ENCODE peak calls at places on chromosomes 1 and 21, in ten cellular contexts. One of them, this sample, is unnamed.

GRCh38 chr21:26782754-26783153 is 62.5 kb downstream of the ADAMTS1 start:
- DNase-seq in heart left ventricle: no peak
- DNase-seq in spleen: no peak
- DNase-seq in breast epithelium: no peak
- DNase-seq in HCT116: no peak
- DNase-seq in ovary: no peak
- DNase-seq in uterus: no peak
- DNase-seq in tibial nerve: no peak
- DNase-seq in GM12891: no peak
- DNase-seq in suprapubic skin: no peak
- DNase-seq in this sample: no peak

GRCh38 chr1:214264196-214264595 is 16.8 kb upstream of the SMYD2 start:
- DNase-seq in GM12891: no peak
- DNase-seq in heart left ventricle: no peak
- DNase-seq in suprapubic skin: no peak
- DNase-seq in ovary: no peak
- DNase-seq in breast epithelium: no peak
- DNase-seq in uterus: no peak
- DNase-seq in tibial nerve: no peak
- DNase-seq in spleen: no peak
- DNase-seq in HCT116: no peak
- DNase-seq in this sample: no peak

GRCh38 chr1:224730950-224731349 is 114.8 kb downstream of the CNIH3 start:
- DNase-seq in GM12891: no peak
- DNase-seq in suprapubic skin: no peak
- DNase-seq in spleen: no peak
- DNase-seq in tibial nerve: no peak
- DNase-seq in heart left ventricle: no peak
- DNase-seq in breast epithelium: no peak
- DNase-seq in HCT116: no peak
- DNase-seq in uterus: no peak
- DNase-seq in ovary: no peak
- DNase-seq in this sample: no peak

GRCh38 chr21:46226920-46227599 is 1.5 kb downstream of the LSS start:
- DNase-seq in tibial nerve: no peak
- DNase-seq in HCT116: no peak
- DNase-seq in suprapubic skin: no peak
- DNase-seq in breast epithelium: no peak
- DNase-seq in spleen: peak
- DNase-seq in ovary: no peak
- DNase-seq in GM12891: no peak
- DNase-seq in uterus: no peak
- DNase-seq in heart left ventricle: no peak
- DNase-seq in this sample: peak

GRCh38 chr1:232853994-232854532 is 48.8 kb downstream of the MAP10 start:
- DNase-seq in HCT116: no peak
- DNase-seq in ovary: no peak
- DNase-seq in GM12891: no peak
- DNase-seq in suprapubic skin: no peak
- DNase-seq in spleen: no peak
- DNase-seq in uterus: no peak
- DNase-seq in heart left ventricle: no peak
- DNase-seq in breast epithelium: no peak
- DNase-seq in tibial nerve: no peak
- DNase-seq in this sample: no peak

GRCh38 chr1:222243902-222244301 is 304.0 kb downstream of the HHIPL2 start:
- DNase-seq in tibial nerve: no peak
- DNase-seq in suprapubic skin: no peak
- DNase-seq in HCT116: peak
- DNase-seq in GM12891: no peak
- DNase-seq in breast epithelium: no peak
- DNase-seq in ovary: no peak
- DNase-seq in spleen: no peak
- DNase-seq in heart left ventricle: no peak
- DNase-seq in uterus: no peak
- DNase-seq in this sample: no peak

GRCh38 chr1:170318736-170319135 is 173.0 kb downstream of the NTMT2 start:
- DNase-seq in ovary: no peak
- DNase-seq in HCT116: no peak
- DNase-seq in breast epithelium: no peak
- DNase-seq in GM12891: no peak
- DNase-seq in uterus: no peak
- DNase-seq in heart left ventricle: no peak
- DNase-seq in spleen: no peak
- DNase-seq in tibial nerve: no peak
- DNase-seq in suprapubic skin: no peak
- DNase-seq in this sample: no peak

GRCh38 chr1:171754381-171754705 is 12.5 kb upstream of the VAMP4 start:
- DNase-seq in tibial nerve: no peak
- DNase-seq in suprapubic skin: no peak
- DNase-seq in breast epithelium: no peak
- DNase-seq in ovary: no peak
- DNase-seq in HCT116: no peak
- DNase-seq in uterus: no peak
- DNase-seq in GM12891: no peak
- DNase-seq in heart left ventricle: no peak
- DNase-seq in spleen: no peak
- DNase-seq in this sample: no peak

DNA sequence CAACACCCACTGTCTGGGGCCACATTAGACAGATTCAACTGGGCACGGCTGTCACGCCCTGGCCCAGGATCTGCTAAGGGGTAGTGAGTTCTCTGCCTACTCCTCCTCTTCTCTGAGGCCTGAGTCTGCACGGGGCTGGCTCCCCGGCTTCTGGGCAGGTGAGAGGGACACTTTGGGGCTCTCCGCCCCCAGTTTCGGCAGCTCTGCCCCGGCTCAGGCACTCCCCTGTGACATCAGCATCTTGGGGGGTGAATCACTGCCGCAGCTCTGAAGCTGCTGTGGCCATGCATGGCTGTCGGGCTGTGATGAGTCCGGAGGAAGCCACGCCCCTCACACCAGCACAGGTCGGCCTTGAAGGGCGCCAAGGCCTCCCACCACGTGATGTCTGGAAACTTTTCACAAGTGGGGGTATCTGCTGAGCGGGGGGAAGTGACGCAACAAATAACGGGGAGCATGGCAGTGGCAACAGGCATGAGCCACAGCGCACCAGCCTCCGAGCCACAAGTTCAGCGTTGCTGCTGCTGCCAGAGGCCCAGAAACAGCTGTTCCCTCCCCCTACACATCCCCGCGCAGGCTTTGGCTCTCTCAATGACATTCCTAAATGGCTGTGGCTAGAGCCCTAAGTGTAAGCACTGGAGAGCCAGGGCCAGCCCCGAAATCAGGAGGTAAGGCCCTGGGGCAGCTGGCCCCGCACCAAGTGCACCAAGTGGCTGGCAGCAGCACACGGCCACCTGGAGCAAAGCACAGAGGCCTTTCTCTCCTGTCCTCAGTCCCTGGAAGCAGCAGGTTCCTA is 26.3 kb downstream of the ZBTB17 start:
- DNase-seq in spleen: peak
- DNase-seq in breast epithelium: peak
- DNase-seq in GM12891: peak
- DNase-seq in suprapubic skin: peak
- DNase-seq in HCT116: peak
- DNase-seq in heart left ventricle: peak
- DNase-seq in uterus: peak
- DNase-seq in tibial nerve: peak
- DNase-seq in ovary: peak
- DNase-seq in this sample: peak
- TF ChIP-seq POLR2A in spleen: peak
- TF ChIP-seq POLR2A in breast epithelium: no peak
- TF ChIP-seq POLR2A in GM12891: no peak
- TF ChIP-seq POLR2A in suprapubic skin: peak
- TF ChIP-seq POLR2A in HCT116: no peak
- TF ChIP-seq POLR2A in heart left ventricle: no peak
- TF ChIP-seq POLR2A in uterus: peak
- TF ChIP-seq POLR2A in tibial nerve: peak
- TF ChIP-seq POLR2A in ovary: peak
- TF ChIP-seq POLR2A in this sample: no peak

GRCh38 chr1:180144659-180145357 is 9.9 kb upstream of the QSOX1 start:
- DNase-seq in heart left ventricle: no peak
- DNase-seq in tibial nerve: no peak
- DNase-seq in suprapubic skin: no peak
- DNase-seq in uterus: no peak
- DNase-seq in spleen: no peak
- DNase-seq in HCT116: no peak
- DNase-seq in breast epithelium: no peak
- DNase-seq in GM12891: no peak
- DNase-seq in ovary: no peak
- DNase-seq in this sample: no peak

GRCh38 chr1:180145446-180145845 is 9.2 kb upstream of the QSOX1 start:
- DNase-seq in spleen: no peak
- DNase-seq in ovary: no peak
- DNase-seq in uterus: no peak
- DNase-seq in tibial nerve: no peak
- DNase-seq in heart left ventricle: no peak
- DNase-seq in GM12891: no peak
- DNase-seq in breast epithelium: no peak
- DNase-seq in HCT116: no peak
- DNase-seq in suprapubic skin: no peak
- DNase-seq in this sample: no peak

GRCh38 chr1:180141381-180141934 is 13.2 kb upstream of the QSOX1 start:
- DNase-seq in heart left ventricle: no peak
- DNase-seq in breast epithelium: no peak
- DNase-seq in HCT116: no peak
- DNase-seq in GM12891: no peak
- DNase-seq in suprapubic skin: no peak
- DNase-seq in uterus: no peak
- DNase-seq in ovary: no peak
- DNase-seq in tibial nerve: no peak
- DNase-seq in spleen: no peak
- DNase-seq in this sample: no peak

GRCh38 chr1:180137767-180138166 is 16.9 kb upstream of the QSOX1 start:
- DNase-seq in GM12891: no peak
- DNase-seq in spleen: no peak
- DNase-seq in heart left ventricle: no peak
- DNase-seq in ovary: no peak
- DNase-seq in uterus: no peak
- DNase-seq in tibial nerve: no peak
- DNase-seq in breast epithelium: no peak
- DNase-seq in suprapubic skin: no peak
- DNase-seq in HCT116: no peak
- DNase-seq in this sample: no peak

DNA sequence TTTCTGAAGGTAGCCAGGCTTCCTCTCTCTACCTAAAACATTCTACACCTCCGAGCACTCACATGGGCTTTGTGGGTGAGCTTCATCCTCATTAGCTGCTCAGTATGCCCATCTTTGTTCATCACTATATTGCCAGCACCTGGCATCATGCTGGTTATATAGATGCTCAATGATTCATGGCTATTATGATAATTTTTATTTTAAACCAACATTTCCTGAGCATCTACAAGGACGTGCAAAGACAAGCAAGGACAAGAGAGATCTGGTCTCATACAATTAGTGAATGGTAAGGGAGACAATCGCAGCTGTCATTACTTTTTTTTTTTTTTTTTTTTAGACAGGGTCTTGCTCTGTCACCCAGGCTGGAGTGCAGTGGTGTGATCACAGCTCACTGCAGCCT is 11.3 kb upstream of the QSOX1 start:
- DNase-seq in HCT116: no peak
- DNase-seq in heart left ventricle: no peak
- DNase-seq in suprapubic skin: no peak
- DNase-seq in uterus: no peak
- DNase-seq in spleen: no peak
- DNase-seq in ovary: no peak
- DNase-seq in GM12891: no peak
- DNase-seq in breast epithelium: no peak
- DNase-seq in tibial nerve: no peak
- DNase-seq in this sample: no peak
- TF ChIP-seq POLR2A in HCT116: no peak
- TF ChIP-seq POLR2A in heart left ventricle: no peak
- TF ChIP-seq POLR2A in suprapubic skin: no peak
- TF ChIP-seq POLR2A in uterus: no peak
- TF ChIP-seq POLR2A in spleen: no peak
- TF ChIP-seq POLR2A in ovary: no peak
- TF ChIP-seq POLR2A in GM12891: no peak
- TF ChIP-seq POLR2A in breast epithelium: no peak
- TF ChIP-seq POLR2A in tibial nerve: no peak
- TF ChIP-seq POLR2A in this sample: no peak

GRCh38 chr1:26972390-26972789 is 12.1 kb upstream of the KDF1 start:
- DNase-seq in suprapubic skin: no peak
- DNase-seq in uterus: no peak
- DNase-seq in tibial nerve: no peak
- DNase-seq in spleen: no peak
- DNase-seq in heart left ventricle: no peak
- DNase-seq in ovary: no peak
- DNase-seq in breast epithelium: no peak
- DNase-seq in HCT116: no peak
- DNase-seq in GM12891: no peak
- DNase-seq in this sample: no peak

GRCh38 chr1:26965628-26966027 is 5.4 kb upstream of the KDF1 start:
- DNase-seq in suprapubic skin: no peak
- DNase-seq in HCT116: no peak
- DNase-seq in tibial nerve: no peak
- DNase-seq in heart left ventricle: no peak
- DNase-seq in spleen: no peak
- DNase-seq in GM12891: no peak
- DNase-seq in breast epithelium: no peak
- DNase-seq in uterus: no peak
- DNase-seq in ovary: no peak
- DNase-seq in this sample: no peak

GRCh38 chr1:26972821-26973220 is 12.6 kb upstream of the KDF1 start:
- DNase-seq in uterus: no peak
- DNase-seq in heart left ventricle: no peak
- DNase-seq in suprapubic skin: no peak
- DNase-seq in breast epithelium: no peak
- DNase-seq in spleen: no peak
- DNase-seq in tibial nerve: no peak
- DNase-seq in HCT116: no peak
- DNase-seq in ovary: no peak
- DNase-seq in GM12891: no peak
- DNase-seq in this sample: no peak

GRCh38 chr1:26971590-26971989 is 11.3 kb upstream of the KDF1 start:
- DNase-seq in HCT116: no peak
- DNase-seq in spleen: no peak
- DNase-seq in tibial nerve: no peak
- DNase-seq in suprapubic skin: no peak
- DNase-seq in heart left ventricle: no peak
- DNase-seq in breast epithelium: no peak
- DNase-seq in GM12891: no peak
- DNase-seq in uterus: no peak
- DNase-seq in ovary: no peak
- DNase-seq in this sample: no peak

DNA sequence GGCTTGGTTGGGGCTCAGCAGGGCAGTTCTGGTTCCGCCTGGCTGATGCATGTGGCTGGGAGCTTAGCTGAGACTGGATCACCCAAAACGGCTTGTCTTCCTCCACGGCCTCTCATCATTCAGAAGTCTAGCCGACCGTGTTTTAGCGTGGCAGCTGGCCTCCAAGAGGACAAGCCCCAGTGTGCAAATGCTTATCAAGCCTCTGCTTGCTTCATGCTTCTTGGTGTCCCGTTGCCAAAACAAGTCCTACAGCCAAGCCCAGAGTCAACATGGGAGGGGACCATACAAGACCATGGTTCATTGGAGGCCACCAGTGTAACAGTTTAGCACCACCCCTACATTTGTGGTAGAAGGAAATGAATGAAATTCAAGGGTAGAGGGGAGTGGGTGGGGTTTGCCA is 10.5 kb upstream of the KDF1 start:
- DNase-seq in HCT116: no peak
- DNase-seq in heart left ventricle: no peak
- DNase-seq in tibial nerve: no peak
- DNase-seq in suprapubic skin: no peak
- DNase-seq in uterus: no peak
- DNase-seq in spleen: no peak
- DNase-seq in breast epithelium: no peak
- DNase-seq in ovary: no peak
- DNase-seq in GM12891: no peak
- DNase-seq in this sample: no peak
- TF ChIP-seq POLR2A in HCT116: no peak
- TF ChIP-seq POLR2A in heart left ventricle: no peak
- TF ChIP-seq POLR2A in tibial nerve: no peak
- TF ChIP-seq POLR2A in suprapubic skin: no peak
- TF ChIP-seq POLR2A in uterus: no peak
- TF ChIP-seq POLR2A in spleen: no peak
- TF ChIP-seq POLR2A in breast epithelium: no peak
- TF ChIP-seq POLR2A in ovary: no peak
- TF ChIP-seq POLR2A in GM12891: no peak
- TF ChIP-seq POLR2A in this sample: no peak

GRCh38 chr1:156642265-156643185 is 608 bp downstream of the BCAN start:
- DNase-seq in uterus: no peak
- DNase-seq in heart left ventricle: no peak
- DNase-seq in spleen: no peak
- DNase-seq in breast epithelium: no peak
- DNase-seq in GM12891: no peak
- DNase-seq in ovary: no peak
- DNase-seq in HCT116: no peak
- DNase-seq in suprapubic skin: no peak
- DNase-seq in tibial nerve: no peak
- DNase-seq in this sample: no peak
- TF ChIP-seq POLR2A in uterus: no peak
- TF ChIP-seq POLR2A in heart left ventricle: no peak
- TF ChIP-seq POLR2A in spleen: no peak
- TF ChIP-seq POLR2A in breast epithelium: no peak
- TF ChIP-seq POLR2A in GM12891: no peak
- TF ChIP-seq POLR2A in ovary: no peak
- TF ChIP-seq POLR2A in HCT116: no peak
- TF ChIP-seq POLR2A in suprapubic skin: no peak
- TF ChIP-seq POLR2A in tibial nerve: no peak
- TF ChIP-seq POLR2A in this sample: no peak

This sample was measured in H54.